ENCODE peak calls at places on chromosomes 16 and 17, in seven cellular contexts. One of them, this sample, is unnamed.

GRCh38 chr17:48558731-48559608 is 14.1 kb upstream of the HOXB2 start:
- DNase-seq in fibroblast of lung: no peak
- DNase-seq in heart right ventricle: no peak
- DNase-seq in glutamatergic neuron: no peak
- DNase-seq in A549: no peak
- DNase-seq in sigmoid colon: peak; percentile 55
- DNase-seq in left ventricle myocardium inferior: no peak
- DNase-seq in this sample: no peak

GRCh38 chr17:41486316-41486715 is 3.4 kb downstream of the KRT36 start:
- DNase-seq in fibroblast of lung: no peak
- DNase-seq in left ventricle myocardium inferior: no peak
- DNase-seq in glutamatergic neuron: no peak
- DNase-seq in heart right ventricle: no peak
- DNase-seq in A549: no peak
- DNase-seq in sigmoid colon: no peak
- DNase-seq in this sample: no peak

GRCh38 chr16:16154292-16154951 is 68.9 kb downstream of the ABCC6 start:
- DNase-seq in fibroblast of lung: no peak
- DNase-seq in left ventricle myocardium inferior: no peak
- DNase-seq in glutamatergic neuron: no peak
- DNase-seq in A549: no peak
- DNase-seq in sigmoid colon: no peak
- DNase-seq in heart right ventricle: no peak
- DNase-seq in this sample: no peak

GRCh38 chr16:88626646-88627045 is 11.7 kb upstream of the IL17C start:
- DNase-seq in heart right ventricle: no peak
- DNase-seq in fibroblast of lung: no peak
- DNase-seq in A549: no peak
- DNase-seq in left ventricle myocardium inferior: no peak
- DNase-seq in sigmoid colon: no peak
- DNase-seq in glutamatergic neuron: no peak
- DNase-seq in this sample: no peak

GRCh38 chr17:83006515-83007455 is 72.6 kb upstream of the METRNL start:
- DNase-seq in fibroblast of lung: no peak
- DNase-seq in A549: no peak
- DNase-seq in heart right ventricle: no peak
- DNase-seq in sigmoid colon: no peak
- DNase-seq in left ventricle myocardium inferior: no peak
- DNase-seq in glutamatergic neuron: no peak
- DNase-seq in this sample: no peak

GRCh38 chr17:65537845-65538678 is 23.4 kb downstream of the AXIN2 start:
- DNase-seq in left ventricle myocardium inferior: no peak
- DNase-seq in sigmoid colon: no peak
- DNase-seq in glutamatergic neuron: no peak
- DNase-seq in heart right ventricle: no peak
- DNase-seq in fibroblast of lung: no peak
- DNase-seq in A549: no peak
- DNase-seq in this sample: no peak

GRCh38 chr17:34620458-34620857 is 41.1 kb downstream of the TMEM132E start:
- DNase-seq in fibroblast of lung: no peak
- DNase-seq in heart right ventricle: no peak
- DNase-seq in sigmoid colon: no peak
- DNase-seq in glutamatergic neuron: no peak
- DNase-seq in A549: no peak
- DNase-seq in left ventricle myocardium inferior: no peak
- DNase-seq in this sample: no peak

GRCh38 chr16:3215601-3216262 is 19.2 kb downstream of the ZNF200 start:
- DNase-seq in sigmoid colon: no peak
- DNase-seq in glutamatergic neuron: no peak
- DNase-seq in fibroblast of lung: no peak
- DNase-seq in A549: no peak
- DNase-seq in heart right ventricle: no peak
- DNase-seq in left ventricle myocardium inferior: no peak
- DNase-seq in this sample: no peak

GRCh38 chr17:2049333-2050245 is 5.3 kb upstream of the HIC1 start:
- DNase-seq in fibroblast of lung: peak; percentile 76
- DNase-seq in heart right ventricle: peak; percentile 89
- DNase-seq in sigmoid colon: peak; percentile 92
- DNase-seq in A549: peak; percentile 81
- DNase-seq in left ventricle myocardium inferior: peak; percentile 90
- DNase-seq in glutamatergic neuron: peak; percentile 90
- DNase-seq in this sample: peak; percentile 73

GRCh38 chr16:11682655-11683096 is 14.4 kb downstream of the SNN start:
- DNase-seq in heart right ventricle: no peak
- DNase-seq in left ventricle myocardium inferior: no peak
- DNase-seq in sigmoid colon: peak; percentile 4
- DNase-seq in fibroblast of lung: peak; percentile 98
- DNase-seq in A549: no peak
- DNase-seq in glutamatergic neuron: no peak
- DNase-seq in this sample: no peak

GRCh38 chr17:32483451-32484019 is 3.3 kb upstream of the CDK5R1 start:
- DNase-seq in A549: peak; percentile 70
- DNase-seq in fibroblast of lung: peak; percentile 67
- DNase-seq in glutamatergic neuron: peak; percentile 75
- DNase-seq in left ventricle myocardium inferior: peak; percentile 84
- DNase-seq in heart right ventricle: peak; percentile 89
- DNase-seq in sigmoid colon: peak; percentile 81
- DNase-seq in this sample: peak; percentile 42

GRCh38 chr17:48333034-48333491 is 97.0 kb downstream of the SKAP1 start:
- DNase-seq in fibroblast of lung: no peak
- DNase-seq in sigmoid colon: no peak
- DNase-seq in A549: no peak
- DNase-seq in heart right ventricle: no peak
- DNase-seq in glutamatergic neuron: no peak
- DNase-seq in left ventricle myocardium inferior: no peak
- DNase-seq in this sample: no peak

GRCh38 chr17:31919802-31920525 is 16.8 kb upstream of the SUZ12 start:
- DNase-seq in glutamatergic neuron: no peak
- DNase-seq in sigmoid colon: no peak
- DNase-seq in left ventricle myocardium inferior: no peak
- DNase-seq in fibroblast of lung: peak; percentile 82
- DNase-seq in A549: no peak
- DNase-seq in heart right ventricle: no peak
- DNase-seq in this sample: no peak

GRCh38 chr17:32596666-32597065 is 109.9 kb downstream of the CDK5R1 start:
- DNase-seq in left ventricle myocardium inferior: no peak
- DNase-seq in sigmoid colon: no peak
- DNase-seq in A549: peak; percentile 10
- DNase-seq in glutamatergic neuron: peak; percentile 65
- DNase-seq in fibroblast of lung: peak; percentile 2
- DNase-seq in heart right ventricle: no peak
- DNase-seq in this sample: no peak

GRCh38 chr17:38352245-38353083 is 820 bp downstream of the SOCS7 start:
- DNase-seq in sigmoid colon: no peak
- DNase-seq in glutamatergic neuron: peak; percentile 66
- DNase-seq in heart right ventricle: peak; percentile 20
- DNase-seq in fibroblast of lung: peak; percentile 29
- DNase-seq in left ventricle myocardium inferior: peak; percentile 26
- DNase-seq in A549: no peak
- DNase-seq in this sample: peak; percentile 23

GRCh38 chr17:73182616-73183310 is 10.1 kb upstream of the COG1 start:
- DNase-seq in sigmoid colon: no peak
- DNase-seq in heart right ventricle: no peak
- DNase-seq in A549: no peak
- DNase-seq in left ventricle myocardium inferior: no peak
- DNase-seq in glutamatergic neuron: peak; percentile 78
- DNase-seq in fibroblast of lung: no peak
- DNase-seq in this sample: no peak

GRCh38 chr16:23905027-23905426 is 69.2 kb downstream of the PRKCB start:
- DNase-seq in glutamatergic neuron: no peak
- DNase-seq in sigmoid colon: peak; percentile 81
- DNase-seq in left ventricle myocardium inferior: peak; percentile 26
- DNase-seq in A549: peak; percentile 86
- DNase-seq in heart right ventricle: no peak
- DNase-seq in fibroblast of lung: peak; percentile 62
- DNase-seq in this sample: no peak

GRCh38 chr16:58366247-58367031 is 25.8 kb upstream of the GINS3 start:
- DNase-seq in heart right ventricle: no peak
- DNase-seq in A549: peak; percentile 40
- DNase-seq in glutamatergic neuron: no peak
- DNase-seq in sigmoid colon: no peak
- DNase-seq in fibroblast of lung: peak; percentile 83
- DNase-seq in left ventricle myocardium inferior: no peak
- DNase-seq in this sample: no peak

GRCh38 chr17:57584050-57584551 is 161.0 kb downstream of the CCDC182 start:
- DNase-seq in glutamatergic neuron: no peak
- DNase-seq in heart right ventricle: no peak
- DNase-seq in fibroblast of lung: no peak
- DNase-seq in left ventricle myocardium inferior: peak; percentile 50
- DNase-seq in A549: no peak
- DNase-seq in sigmoid colon: no peak
- DNase-seq in this sample: no peak

GRCh38 chr17:57586099-57586702 is 158.9 kb downstream of the CCDC182 start:
- DNase-seq in left ventricle myocardium inferior: no peak
- DNase-seq in sigmoid colon: no peak
- DNase-seq in A549: no peak
- DNase-seq in heart right ventricle: no peak
- DNase-seq in fibroblast of lung: no peak
- DNase-seq in glutamatergic neuron: no peak
- DNase-seq in this sample: no peak

GRCh38 chr17:57585341-57586098 is 159.6 kb downstream of the CCDC182 start:
- DNase-seq in glutamatergic neuron: no peak
- DNase-seq in A549: no peak
- DNase-seq in fibroblast of lung: no peak
- DNase-seq in left ventricle myocardium inferior: no peak
- DNase-seq in heart right ventricle: no peak
- DNase-seq in sigmoid colon: no peak
- DNase-seq in this sample: no peak

GRCh38 chr17:57580055-57580739 is 164.9 kb downstream of the CCDC182 start:
- DNase-seq in sigmoid colon: no peak
- DNase-seq in heart right ventricle: no peak
- DNase-seq in glutamatergic neuron: no peak
- DNase-seq in A549: no peak
- DNase-seq in left ventricle myocardium inferior: no peak
- DNase-seq in fibroblast of lung: no peak
- DNase-seq in this sample: no peak

GRCh38 chr17:57582881-57583756 is 162.0 kb downstream of the CCDC182 start:
- DNase-seq in left ventricle myocardium inferior: no peak
- DNase-seq in heart right ventricle: no peak
- DNase-seq in A549: no peak
- DNase-seq in fibroblast of lung: no peak
- DNase-seq in sigmoid colon: no peak
- DNase-seq in glutamatergic neuron: no peak
- DNase-seq in this sample: no peak
- TF ChIP-seq CTCF in left ventricle myocardium inferior: no peak
- TF ChIP-seq CTCF in heart right ventricle: no peak
- TF ChIP-seq CTCF in A549: no peak
- TF ChIP-seq CTCF in fibroblast of lung: no peak
- TF ChIP-seq CTCF in sigmoid colon: no peak
- TF ChIP-seq CTCF in glutamatergic neuron: no peak
- TF ChIP-seq CTCF in this sample: no peak

DNA sequence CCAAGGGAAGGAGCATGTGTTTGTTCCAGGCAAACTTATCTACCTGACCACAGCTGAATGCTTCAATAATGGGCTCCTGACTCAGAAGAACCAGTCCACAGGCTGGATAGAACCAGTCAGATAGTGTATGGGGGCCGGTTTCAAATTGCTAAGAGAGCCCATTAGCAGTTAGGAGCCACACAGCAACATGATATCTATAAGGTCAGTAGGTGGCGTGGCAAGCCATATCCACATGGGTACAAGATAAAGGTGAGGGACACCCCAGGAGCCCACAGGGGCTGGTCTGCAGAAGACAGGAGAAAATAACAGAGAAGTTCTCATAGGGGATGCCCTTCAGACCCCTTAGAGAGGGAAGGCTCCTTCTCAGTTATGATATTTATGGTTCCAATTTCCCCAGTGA is 31.6 kb upstream of the CDRT15 start:
- DNase-seq in heart right ventricle: no peak
- DNase-seq in glutamatergic neuron: no peak
- DNase-seq in sigmoid colon: no peak
- DNase-seq in left ventricle myocardium inferior: no peak
- DNase-seq in A549: no peak
- DNase-seq in fibroblast of lung: no peak
- DNase-seq in this sample: no peak
- TF ChIP-seq CTCF in heart right ventricle: no peak
- TF ChIP-seq CTCF in glutamatergic neuron: no peak
- TF ChIP-seq CTCF in sigmoid colon: no peak
- TF ChIP-seq CTCF in left ventricle myocardium inferior: peak; percentile 14
- TF ChIP-seq CTCF in A549: no peak
- TF ChIP-seq CTCF in fibroblast of lung: no peak
- TF ChIP-seq CTCF in this sample: no peak

DNA sequence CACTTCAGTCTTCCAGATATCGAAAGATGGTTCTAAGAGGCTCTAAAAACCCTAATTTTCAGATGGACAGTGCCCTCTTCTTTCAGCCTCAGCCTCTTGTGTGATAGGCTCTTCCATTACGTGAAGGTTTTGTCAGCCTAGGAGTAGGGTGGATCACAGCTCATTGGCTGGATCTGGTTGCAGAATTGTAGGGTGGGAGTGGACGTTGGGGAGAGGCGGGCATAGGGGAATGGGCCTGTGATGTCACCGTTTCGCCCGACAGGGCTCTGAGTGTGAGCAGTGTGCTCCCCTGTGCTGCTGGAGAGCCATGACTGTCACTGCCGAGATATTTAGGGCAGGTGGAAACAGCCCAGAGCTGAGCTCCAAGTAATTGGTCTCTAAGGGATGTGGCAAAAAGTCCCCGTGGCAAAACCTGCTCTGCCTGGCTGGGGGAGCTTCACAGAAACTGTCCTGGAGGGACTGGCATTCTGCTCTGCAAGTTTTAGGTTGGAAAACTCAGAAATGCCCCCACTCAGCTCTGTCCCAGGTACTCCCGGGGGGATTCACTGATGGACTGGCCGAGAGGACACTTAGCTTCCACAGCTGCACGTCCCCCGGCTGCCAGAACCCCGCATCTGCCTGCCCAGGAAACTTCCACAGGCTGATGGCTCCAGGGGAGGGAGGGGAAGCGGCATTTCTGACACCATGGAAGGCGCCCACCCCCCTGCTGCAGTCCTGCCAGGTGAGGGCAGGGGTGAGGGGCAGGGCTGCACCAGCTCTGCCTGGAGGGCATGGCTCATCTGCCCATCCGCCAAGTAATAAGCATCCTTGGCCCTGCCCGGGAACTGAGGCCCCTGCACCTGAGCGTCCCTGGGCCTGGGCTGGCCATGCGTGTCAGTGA is 6.0 kb upstream of the WFIKKN1 start:
- DNase-seq in sigmoid colon: peak; percentile 53
- DNase-seq in left ventricle myocardium inferior: no peak
- DNase-seq in A549: no peak
- DNase-seq in heart right ventricle: no peak
- DNase-seq in glutamatergic neuron: no peak
- DNase-seq in fibroblast of lung: no peak
- DNase-seq in this sample: no peak
- TF ChIP-seq CTCF in sigmoid colon: no peak
- TF ChIP-seq CTCF in left ventricle myocardium inferior: no peak
- TF ChIP-seq CTCF in A549: no peak
- TF ChIP-seq CTCF in heart right ventricle: no peak
- TF ChIP-seq CTCF in glutamatergic neuron: no peak
- TF ChIP-seq CTCF in fibroblast of lung: no peak
- TF ChIP-seq CTCF in this sample: no peak

GRCh38 chr17:68351395-68351794 is 60.1 kb downstream of the ARSG start:
- DNase-seq in glutamatergic neuron: no peak
- DNase-seq in sigmoid colon: no peak
- DNase-seq in A549: peak; percentile 37
- DNase-seq in heart right ventricle: no peak
- DNase-seq in fibroblast of lung: peak; percentile 61
- DNase-seq in left ventricle myocardium inferior: peak; percentile 30
- DNase-seq in this sample: no peak
- TF ChIP-seq CTCF in glutamatergic neuron: no peak
- TF ChIP-seq CTCF in sigmoid colon: no peak
- TF ChIP-seq CTCF in A549: peak; percentile 29
- TF ChIP-seq CTCF in heart right ventricle: no peak
- TF ChIP-seq CTCF in fibroblast of lung: no peak
- TF ChIP-seq CTCF in left ventricle myocardium inferior: peak; percentile 58
- TF ChIP-seq CTCF in this sample: no peak

This sample was measured in neural crest cell.